ENCODE peak calls at places on chromosomes 4 and X, in five cellular contexts. D, A, F, M and T are unnamed samples.

GRCh38 chr4:36385951-36386561 is 104.6 kb downstream of the DTHD1 start:
- DNase-seq in F (no peak), D (peak), M (no peak), A (no peak), T (no peak)

GRCh38 chr4:15883611-15884243 is 54.8 kb downstream of the FGFBP1 start:
- DNase-seq in F (no peak), A (no peak), M (no peak), D (no peak), T (no peak)

GRCh38 chrX:75784689-75785491 is at the start of gene MAGEE2:
- DNase-seq in A (peak), M (no peak), F (no peak), D (no peak), T (no peak)

GRCh38 chr4:10750714-10751113 is 66.1 kb upstream of the CLNK start:
- DNase-seq in M (no peak), A (no peak), F (no peak), D (no peak), T (no peak)

GRCh38 chr4:7252051-7252450 is 59.7 kb downstream of the SORCS2 start:
- DNase-seq in D (no peak), F (no peak), A (no peak), M (no peak), T (no peak)

GRCh38 chr4:156695163-156695562 is 276.4 kb downstream of the PDGFC start:
- DNase-seq in F (no peak), M (no peak), D (no peak), A (no peak), T (no peak)

GRCh38 chr4:55183926-55184599 is 58.7 kb upstream of the KDR start:
- DNase-seq in M (peak), A (no peak), D (no peak), F (no peak), T (no peak)

GRCh38 chr4:82484987-82485783 is 54.8 kb downstream of the ENOPH1 start:
- DNase-seq in A (no peak), F (no peak), D (no peak), M (no peak), T (no peak)

GRCh38 chr4:7324651-7325121 is 110.0 kb downstream of the PSAPL1 start:
- DNase-seq in A (no peak), M (no peak), D (no peak), F (no peak), T (no peak)

GRCh38 chr4:88017516-88018302 is 10.3 kb downstream of the PKD2 start:
- DNase-seq in A (no peak), D (no peak), F (no peak), M (no peak), T (no peak)

GRCh38 chrX:100642296-100642695 is 1.7 kb upstream of the SRPX2 start:
- DNase-seq in M (no peak), A (no peak), F (no peak), D (no peak), T (no peak)

GRCh38 chrX:41064028-41064427 is 21.2 kb upstream of the USP9X start:
- DNase-seq in M (no peak), D (no peak), A (no peak), F (no peak), T (no peak)

GRCh38 chr4:85812776-85813175 is 337.8 kb downstream of the ARHGAP24 start:
- DNase-seq in M (no peak), F (no peak), D (no peak), A (no peak), T (no peak)

GRCh38 chr4:87555751-87556619 is 26.8 kb upstream of the SPARCL1 start:
- DNase-seq in A (no peak), F (no peak), D (no peak), M (no peak), T (no peak)

GRCh38 chrX:39688576-39689373 is 409.0 kb downstream of the BCOR start:
- DNase-seq in A (peak), D (no peak), M (no peak), F (peak), T (peak)

GRCh38 chr4:120132935-120133334 is 66.3 kb upstream of the MAD2L1 start:
- DNase-seq in D (no peak), M (no peak), F (no peak), A (no peak), T (no peak)

GRCh38 chrX:120293015-120293414 is 18.2 kb downstream of the TMEM255A start:
- DNase-seq in M (no peak), D (no peak), A (no peak), F (no peak), T (no peak)

GRCh38 chr4:147599764-147600163 is 17.4 kb upstream of the TMEM184C start:
- DNase-seq in F (no peak), D (no peak), M (no peak), A (no peak), T (no peak)

GRCh38 chrX:57367649-57368048 is 81.1 kb downstream of the FAAH2 start:
- DNase-seq in M (no peak), A (peak), F (no peak), D (no peak), T (no peak)

GRCh38 chrX:85365370-85365995 is 14.0 kb downstream of the POF1B start:
- DNase-seq in M (no peak), F (peak), A (no peak), D (no peak), T (peak)

GRCh38 chr4:99947608-99948007 is 1.2 kb upstream of the DNAJB14 start:
- DNase-seq in F (no peak), D (no peak), A (no peak), M (no peak), T (no peak)

GRCh38 chrX:107684956-107685385 is 56.7 kb downstream of the PRPS1 start:
- DNase-seq in A (no peak), D (no peak), M (no peak), F (no peak), T (no peak)

GRCh38 chrX:83845397-83845796 is 15.5 kb upstream of the CYLC1 start:
- DNase-seq in D (no peak), F (no peak), M (peak), A (peak), T (peak)

GRCh38 chr4:20194079-20195013 is 57.4 kb upstream of the SLIT2 start:
- DNase-seq in M (no peak), D (no peak), A (no peak), F (no peak), T (no peak)

GRCh38 chr4:57342406-57342805 is 232.2 kb upstream of the IGFBP7 start:
- DNase-seq in F (no peak), D (no peak), A (no peak), M (no peak), T (no peak)

GRCh38 chr4:54152846-54153600 is 53.1 kb downstream of the GSX2 start:
- DNase-seq in D (no peak), A (no peak), F (no peak), M (no peak), T (no peak)

GRCh38 chr4:92307156-92307555 is 3.4 kb downstream of the GRID2 start:
- DNase-seq in M (no peak), A (no peak), F (no peak), D (no peak), T (no peak)

GRCh38 chrX:94216738-94217137 is 542.7 kb downstream of the FAM133A start:
- DNase-seq in M (no peak), A (no peak), D (no peak), F (no peak), T (no peak)

GRCh38 chr4:79864470-79865190 is 208.4 kb downstream of the ANTXR2 start:
- DNase-seq in A (no peak), M (no peak), F (no peak), D (no peak), T (no peak)

GRCh38 chr4:140212171-140212570 is 58.2 kb upstream of the MAML3 start:
- DNase-seq in D (no peak), F (no peak), A (no peak), M (no peak), T (no peak)

GRCh38 chr4:15238720-15239119 is 189.1 kb upstream of the C1QTNF7 start:
- DNase-seq in A (peak), D (no peak), M (no peak), F (peak), T (peak)

GRCh38 chr4:67436742-67437141 is 108.6 kb downstream of the CENPC start:
- DNase-seq in F (no peak), M (no peak), D (peak), A (no peak), T (no peak)

GRCh38 chrX:19705196-19705769 is 182.1 kb downstream of the SH3KBP1 start:
- DNase-seq in M (no peak), A (no peak), D (no peak), F (no peak), T (no peak)

GRCh38 chr4:139728146-139728545 is 62.5 kb downstream of the MGST2 start:
- DNase-seq in M (no peak), A (no peak), F (no peak), D (no peak), T (no peak)

GRCh38 chrX:39678914-39679313 is 418.8 kb downstream of the BCOR start:
- DNase-seq in D (no peak), A (no peak), F (no peak), M (no peak), T (no peak)

GRCh38 chr4:184651899-184652298 is 2.4 kb downstream of the PRIMPOL start:
- DNase-seq in M (no peak), F (no peak), D (no peak), A (no peak), T (no peak)

GRCh38 chr4:184648220-184649025 is 824 bp downstream of the CASP3 start:
- DNase-seq in F (peak), M (no peak), A (peak), D (no peak), T (no peak)

GRCh38 chr4:184649026-184649970 is at the start of the genes CASP3 and PRIMPOL:
- DNase-seq in A (peak), D (peak), F (peak), M (peak), T (peak)

GRCh38 chr4:184647391-184648101 is 1.7 kb downstream of the CASP3 start:
- DNase-seq in M (no peak), D (no peak), F (no peak), A (no peak), T (no peak)

DNA sequence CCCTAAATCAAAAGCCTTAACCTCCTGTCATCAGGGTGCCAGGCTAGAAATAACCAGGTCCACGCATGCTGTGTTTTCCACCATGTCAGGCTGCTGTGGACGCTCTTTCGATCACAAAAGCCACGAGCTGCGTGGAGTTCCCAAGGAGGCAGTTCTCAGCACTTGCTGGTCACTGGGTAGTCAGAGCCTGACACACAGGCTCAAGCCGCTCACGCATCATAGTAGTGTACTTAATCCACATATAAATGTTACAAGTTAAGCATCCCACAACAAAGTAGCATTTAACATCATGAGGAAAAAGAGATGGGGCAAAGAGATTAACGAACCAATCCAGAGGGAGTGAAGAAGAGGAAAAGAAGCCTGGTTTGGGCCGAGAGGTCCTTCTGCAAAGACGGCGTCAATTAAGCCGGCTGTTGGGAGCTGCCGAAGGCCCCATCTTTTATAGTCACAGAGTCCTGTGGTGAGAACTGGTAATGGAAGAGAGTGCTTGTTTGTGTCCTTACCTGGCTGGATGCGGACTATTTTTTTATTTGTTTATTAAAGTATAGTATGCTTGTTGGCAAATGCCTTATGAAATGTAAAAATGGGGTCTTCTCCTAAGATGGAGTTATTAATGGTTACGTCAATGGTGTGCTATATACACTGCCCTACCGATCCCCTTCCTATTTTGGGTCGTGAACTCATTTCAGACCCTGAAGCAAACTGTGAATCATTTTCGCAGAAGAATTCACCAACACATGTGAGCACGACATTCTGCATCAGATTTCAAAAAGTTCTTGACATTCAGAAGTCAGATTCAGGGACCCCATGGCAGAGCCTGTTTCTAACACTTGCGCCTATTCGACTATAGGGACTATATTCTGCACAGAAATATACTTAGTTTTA is 675 bp downstream of the PRIMPOL start:
- DNase-seq in F (no peak), A (peak), D (no peak), M (no peak), T (no peak)
- TF ChIP-seq ZNF274 in F (no peak), A (peak), D (no peak), M (no peak), T (no peak)

DNA sequence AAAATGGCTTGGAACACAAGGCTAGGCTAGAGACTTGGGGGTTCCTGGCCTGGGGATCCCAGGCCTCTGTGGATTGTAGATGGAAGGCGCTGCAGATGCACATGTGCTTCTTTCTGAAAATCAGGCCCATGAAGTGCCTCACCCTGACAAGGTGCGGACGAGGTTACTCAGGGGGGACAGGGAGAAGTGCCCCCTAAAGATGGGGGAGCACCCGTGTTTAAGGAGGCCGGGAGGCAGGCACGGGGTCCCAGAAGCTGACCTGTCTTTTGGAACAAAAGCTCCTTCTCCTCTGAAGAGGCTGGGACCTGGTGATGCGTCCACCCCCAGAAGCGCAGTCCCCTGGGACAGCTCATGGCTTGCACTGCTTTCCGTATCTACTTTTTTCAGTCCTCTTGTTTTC is 2.4 kb downstream of the PDZD4 start:
- DNase-seq in F (no peak), D (no peak), A (no peak), M (no peak), T (no peak)
- H3K4me3 ChIP-seq in F (peak), D (no peak), A (no peak), M (no peak), T (peak)

GRCh38 chr4:128068927-128069326 is 7.8 kb downstream of the LARP1B start:
- DNase-seq in A (peak), M (peak), D (no peak), F (peak), T (no peak)
- TF ChIP-seq ZNF274 in A (no peak), M (no peak), D (no peak), F (no peak), T (no peak)

GRCh38 chrX:650274-650673 is 19.7 kb downstream of the SHOX start:
- DNase-seq in A (no peak), D (no peak), F (peak), M (no peak), T (no peak)

GRCh38 chrX:649166-649565 is 18.6 kb downstream of the SHOX start:
- DNase-seq in F (peak), M (no peak), D (no peak), A (no peak), T (no peak)

GRCh38 chrX:651922-652775 is 21.6 kb downstream of the SHOX start:
- DNase-seq in M (no peak), D (no peak), F (no peak), A (no peak), T (no peak)

GRCh38 chrX:653316-653715 is 22.7 kb downstream of the SHOX start:
- DNase-seq in F (no peak), A (no peak), M (no peak), D (no peak), T (no peak)

DNA sequence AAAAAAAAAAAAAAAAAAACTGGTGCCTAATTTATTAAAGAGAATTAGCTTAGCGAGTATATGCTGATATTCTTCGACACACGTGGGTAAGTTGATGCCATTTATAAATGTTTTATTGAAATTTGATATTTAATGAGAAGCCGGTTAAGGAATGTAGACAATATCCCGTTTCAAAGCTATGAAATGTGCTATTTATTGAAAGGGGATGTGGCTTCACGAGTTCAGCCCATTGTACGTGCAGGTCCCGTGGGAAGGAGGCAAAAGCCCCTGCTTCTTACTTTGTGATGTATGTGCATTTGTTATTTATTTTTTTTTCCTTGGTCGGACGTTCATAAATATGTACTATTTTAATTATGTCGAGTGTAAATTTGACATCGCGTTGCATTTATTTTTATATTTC is 20.2 kb downstream of the SHOX start:
- DNase-seq in M (no peak), A (no peak), F (peak), D (no peak), T (no peak)
- H3K4me3 ChIP-seq in M (no peak), A (no peak), F (no peak), D (no peak), T (no peak)

GRCh38 chr4:38281416-38282071 is 321.3 kb downstream of the PTTG2 start:
- DNase-seq in D (no peak), A (no peak), M (no peak), F (no peak), T (no peak)
- TF ChIP-seq ZNF274 in D (no peak), A (no peak), M (no peak), F (no peak), T (no peak)

GRCh38 chrX:2345562-2345961 is 155.2 kb downstream of the DHRSX start:
- DNase-seq in M (no peak), A (no peak), D (no peak), F (no peak), T (no peak)

GRCh38 chrX:2342281-2342688 is 158.5 kb downstream of the DHRSX start:
- DNase-seq in A (no peak), M (no peak), F (no peak), D (no peak), T (no peak)

GRCh38 chrX:2343413-2343812 is 157.4 kb downstream of the DHRSX start:
- DNase-seq in M (no peak), F (no peak), D (no peak), A (no peak), T (no peak)

GRCh38 chrX:2346158-2346557 is 154.6 kb downstream of the DHRSX start:
- DNase-seq in F (no peak), M (no peak), A (no peak), D (no peak), T (no peak)

DNA sequence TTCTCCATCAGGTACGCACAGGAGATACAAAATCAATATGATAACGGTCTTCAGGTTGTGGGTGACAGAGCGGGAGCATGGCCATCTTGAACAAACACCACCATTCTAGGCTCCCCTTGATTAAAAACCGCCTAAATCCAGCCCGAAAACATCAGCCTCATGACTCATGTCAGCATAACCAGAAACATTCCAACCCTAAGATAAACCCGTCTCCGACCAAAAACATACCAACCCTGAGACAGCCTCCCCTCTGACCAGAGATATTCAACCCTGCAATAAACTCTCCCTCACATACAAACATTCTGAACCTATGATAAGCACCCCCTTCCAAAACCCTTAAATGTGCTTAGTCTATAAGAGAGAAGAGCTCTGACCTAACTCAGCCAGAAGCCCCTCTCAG is 157.9 kb downstream of the DHRSX start:
- DNase-seq in F (no peak), D (no peak), M (no peak), A (no peak), T (no peak)
- H3K4me3 ChIP-seq in F (no peak), D (no peak), M (no peak), A (no peak), T (no peak)

GRCh38 chrX:68978211-68978780 is 149.5 kb downstream of the EFNB1 start:
- DNase-seq in M (no peak), F (no peak), A (no peak), D (no peak), T (peak)
- TF ChIP-seq ZNF274 in M (no peak), F (no peak), A (no peak), D (no peak), T (no peak)